ENCODE peak calls at places on chromosomes 2 and 18, in five cellular contexts. O is anterior cingulate cortex, P is sigmoid colon, G is OCI-M1, I is hypothalamus. K is an unnamed sample.

GRCh38 chr2:127150996-127151395 is 44.0 kb upstream of the BIN1 start:
- DNase-seq in I (no peak), G (no peak), P (no peak), O (no peak), K (no peak)

GRCh38 chr2:8600456-8600855 is 81.4 kb upstream of the ID2 start:
- DNase-seq in G (no peak), I (no peak), O (no peak), P (no peak), K (no peak)

GRCh38 chr18:79384151-79384807 is 11.5 kb upstream of the NFATC1 start:
- DNase-seq in P (peak), O (no peak), G (no peak), I (no peak), K (no peak)

GRCh38 chr2:40384714-40385113 is 67.2 kb downstream of the SLC8A1 start:
- DNase-seq in G (peak), P (no peak), O (no peak), I (no peak), K (no peak)

GRCh38 chr2:37768491-37768925 is 97.1 kb upstream of the CDC42EP3 start:
- DNase-seq in I (no peak), G (no peak), P (no peak), O (no peak), K (no peak)

GRCh38 chr18:74901347-74902169 is 303.9 kb downstream of the ZNF407 start:
- DNase-seq in I (no peak), O (no peak), P (no peak), G (peak), K (no peak)

GRCh38 chr2:51079945-51080344 is 48.0 kb upstream of the NRXN1 start:
- DNase-seq in I (no peak), P (no peak), G (no peak), O (no peak), K (no peak)

GRCh38 chr18:48806551-48807261 is 144.1 kb downstream of the SMAD7 start:
- DNase-seq in G (no peak), O (no peak), P (peak), I (no peak), K (no peak)

GRCh38 chr2:185142677-185143076 is 544.3 kb downstream of the ZNF804A start:
- DNase-seq in P (no peak), I (no peak), G (no peak), O (no peak), K (no peak)

GRCh38 chr2:150710916-150711315 is 223.4 kb upstream of the RND3 start:
- DNase-seq in G (no peak), O (no peak), P (no peak), I (no peak), K (no peak)

GRCh38 chr2:235500761-235501662 is 7.2 kb downstream of the AGAP1 start:
- DNase-seq in G (no peak), O (no peak), I (no peak), P (no peak), K (no peak)

K was measured in erythroblast.